ENCODE peak calls at places on chromosomes 6 and 20, in six cellular contexts. W, V, H, M, X and P are unnamed samples.

GRCh38 chr6:79762370-79762769 is 131.2 kb downstream of the SH3BGRL2 start:
- DNase-seq in W (peak), V (no peak), H (no peak), M (peak), X (no peak), P (no peak)

GRCh38 chr6:132512638-132513632 is at the start of gene STX7:
- DNase-seq in W (peak), V (peak), H (peak), M (peak), X (peak), P (peak)

GRCh38 chr6:157860505-157860991 is 37.5 kb downstream of the SNX9 start:
- DNase-seq in W (no peak), V (no peak), H (no peak), M (peak), X (no peak), P (no peak)

GRCh38 chr6:35091353-35092083 is 49.6 kb downstream of the TCP11 start:
- DNase-seq in W (no peak), V (no peak), H (no peak), M (no peak), X (no peak), P (no peak)

GRCh38 chr6:18424201-18424600 is 37.1 kb downstream of the RNF144B start:
- DNase-seq in W (no peak), V (no peak), H (no peak), M (no peak), X (no peak), P (no peak)

GRCh38 chr6:165884813-165885765 is 222.0 kb upstream of the PDE10A start:
- DNase-seq in W (peak), V (peak), H (peak), M (peak), X (peak), P (peak)

GRCh38 chr6:142943746-142944125 is 1.2 kb downstream of the HIVEP2 start:
- DNase-seq in W (peak), V (peak), H (no peak), M (peak), X (no peak), P (peak)

GRCh38 chr6:3919130-3919628 is 70.0 kb downstream of the FAM50B start:
- DNase-seq in W (no peak), V (no peak), H (peak), M (peak), X (no peak), P (no peak)

GRCh38 chr6:104284872-104285271 is 574.8 kb downstream of the HACE1 start:
- DNase-seq in W (no peak), V (no peak), H (no peak), M (no peak), X (no peak), P (no peak)

GRCh38 chr6:16766836-16767745 is 5.8 kb upstream of the ATXN1 start:
- DNase-seq in W (no peak), V (no peak), H (no peak), M (peak), X (no peak), P (no peak)

GRCh38 chr6:3518356-3518841 is 61.5 kb upstream of the SLC22A23 start:
- DNase-seq in W (peak), V (no peak), H (no peak), M (peak), X (no peak), P (no peak)

GRCh38 chr6:6866656-6867390 is 240.9 kb upstream of the RREB1 start:
- DNase-seq in W (no peak), V (no peak), H (no peak), M (no peak), X (no peak), P (no peak)

GRCh38 chr20:51553897-51554504 is 11.5 kb upstream of the NFATC2 start:
- DNase-seq in W (no peak), V (no peak), H (no peak), M (peak), X (no peak), P (no peak)

GRCh38 chr6:151651639-151652038 is 155.8 kb upstream of the ESR1 start:
- DNase-seq in W (no peak), V (no peak), H (no peak), M (no peak), X (no peak), P (no peak)

GRCh38 chr6:138334000-138334399 is 43.7 kb upstream of the SMIM28 start:
- DNase-seq in W (no peak), V (no peak), H (peak), M (no peak), X (no peak), P (no peak)

GRCh38 chr6:107491791-107492674 is 2.1 kb downstream of the SOBP start:
- DNase-seq in W (no peak), V (no peak), H (peak), M (peak), X (no peak), P (no peak)

GRCh38 chr6:53143710-53144109 is 4.9 kb downstream of the GCM1 start:
- DNase-seq in W (no peak), V (no peak), H (no peak), M (no peak), X (no peak), P (no peak)

GRCh38 chr6:51995214-51995735 is 92.1 kb downstream of the PKHD1 start:
- DNase-seq in W (no peak), V (no peak), H (no peak), M (no peak), X (no peak), P (no peak)

GRCh38 chr6:56096946-56097345 is 150.4 kb downstream of the COL21A1 start:
- DNase-seq in W (no peak), V (no peak), H (no peak), M (no peak), X (no peak), P (no peak)

GRCh38 chr6:159052720-159053119 is 7.9 kb upstream of the TAGAP start:
- DNase-seq in W (no peak), V (no peak), H (no peak), M (no peak), X (no peak), P (no peak)

GRCh38 chr20:58128635-58129625 is 99.5 kb downstream of the ANKRD60 start:
- DNase-seq in W (no peak), V (no peak), H (no peak), M (no peak), X (no peak), P (no peak)

GRCh38 chr20:19760371-19760721 is 2.3 kb downstream of the RIN2 start:
- DNase-seq in W (no peak), V (no peak), H (no peak), M (no peak), X (no peak), P (no peak)

GRCh38 chr20:61100489-61100888 is 151.6 kb upstream of the CDH4 start:
- DNase-seq in W (no peak), V (no peak), H (no peak), M (no peak), X (no peak), P (no peak)

GRCh38 chr6:5565976-5566375 is 304.7 kb downstream of the FARS2 start:
- DNase-seq in W (no peak), V (no peak), H (no peak), M (no peak), X (no peak), P (no peak)

GRCh38 chr6:105344971-105345370 is 57.9 kb downstream of the PREP start:
- DNase-seq in W (no peak), V (no peak), H (no peak), M (no peak), X (no peak), P (no peak)

GRCh38 chr20:32153156-32153665 is 43.7 kb downstream of the TM9SF4 start:
- DNase-seq in W (no peak), V (no peak), H (no peak), M (no peak), X (no peak), P (no peak)

GRCh38 chr6:52304917-52305316 is 20.4 kb upstream of the MCM3 start:
- DNase-seq in W (no peak), V (peak), H (no peak), M (peak), X (no peak), P (no peak)

GRCh38 chr6:1624848-1625341 is 15.2 kb downstream of the FOXC1 start:
- DNase-seq in W (no peak), V (no peak), H (no peak), M (no peak), X (no peak), P (no peak)

GRCh38 chr20:6407163-6407562 is 284.3 kb upstream of the FERMT1 start:
- DNase-seq in W (no peak), V (no peak), H (no peak), M (no peak), X (no peak), P (no peak)

GRCh38 chr20:6416371-6416770 is 293.5 kb upstream of the FERMT1 start:
- DNase-seq in W (no peak), V (no peak), H (no peak), M (no peak), X (no peak), P (no peak)

DNA sequence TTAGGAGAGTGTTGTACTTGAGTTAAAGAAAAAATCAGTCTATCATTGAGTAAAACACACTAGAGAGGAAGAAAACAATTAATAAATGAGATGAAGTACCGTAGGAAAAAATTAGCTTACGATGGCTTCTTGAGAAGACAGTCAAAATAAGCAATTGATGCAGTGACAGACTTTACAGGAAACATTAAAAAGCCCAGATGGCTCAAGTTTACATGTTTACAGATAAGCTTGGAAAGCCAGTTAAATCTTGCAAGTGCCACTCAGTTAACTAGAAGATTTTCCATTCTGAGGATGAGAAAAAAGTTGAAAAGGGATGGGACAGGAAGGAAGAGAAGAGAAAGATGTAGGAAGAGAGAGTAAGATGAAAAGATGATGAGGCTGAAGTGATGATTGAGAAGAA is 288.8 kb upstream of the FERMT1 start:
- DNase-seq in W (no peak), V (no peak), H (no peak), M (no peak), X (no peak), P (no peak)
- TF ChIP-seq CTCF in W (no peak), V (no peak), H (no peak), M (no peak), X (no peak), P (no peak)

DNA sequence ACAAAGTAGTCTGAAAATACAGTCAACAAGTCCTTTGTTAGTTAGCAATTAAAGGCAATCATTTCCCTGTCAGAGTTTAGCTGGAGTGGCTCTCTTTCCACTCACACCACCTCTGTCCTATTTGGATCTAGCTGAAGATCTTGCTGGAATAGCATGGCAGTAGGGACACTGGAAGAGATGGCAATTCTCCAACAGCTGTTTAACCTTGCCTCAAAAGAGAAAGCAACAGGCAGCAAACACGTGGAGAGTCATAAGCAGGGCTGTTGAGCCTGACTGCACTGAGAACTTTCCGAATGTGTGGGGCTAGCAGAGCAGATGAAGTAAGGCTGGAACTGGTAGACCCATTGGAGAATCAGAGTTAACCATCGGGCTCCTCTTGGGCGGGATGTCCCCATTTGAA is 38.0 kb upstream of the PRSS35 start:
- DNase-seq in W (no peak), V (no peak), H (no peak), M (peak), X (no peak), P (no peak)
- TF ChIP-seq CTCF in W (no peak), V (no peak), H (no peak), M (no peak), X (no peak), P (no peak)

DNA sequence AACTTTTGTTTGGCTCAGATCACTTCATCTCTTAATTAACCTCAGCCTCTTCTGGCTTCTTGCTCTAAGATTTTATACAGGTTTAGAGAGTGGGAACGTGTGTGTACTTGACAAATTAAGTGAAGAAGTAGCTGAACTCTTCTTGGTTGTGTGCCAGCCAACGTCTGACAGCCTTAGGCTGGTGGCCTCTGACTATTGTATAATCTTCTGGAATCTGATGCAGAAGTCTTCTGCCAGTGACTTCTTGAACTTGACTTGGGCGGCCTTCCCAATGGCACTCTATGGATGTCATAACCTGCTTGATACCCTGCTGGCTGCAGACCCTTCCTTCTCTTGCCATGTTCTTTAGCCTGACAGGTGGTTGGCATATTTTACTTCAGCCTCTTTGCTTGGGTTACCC is 660.5 kb downstream of the DOK5 start:
- DNase-seq in W (no peak), V (no peak), H (no peak), M (no peak), X (no peak), P (no peak)
- TF ChIP-seq CTCF in W (no peak), V (no peak), H (no peak), M (no peak), X (no peak), P (no peak)

DNA sequence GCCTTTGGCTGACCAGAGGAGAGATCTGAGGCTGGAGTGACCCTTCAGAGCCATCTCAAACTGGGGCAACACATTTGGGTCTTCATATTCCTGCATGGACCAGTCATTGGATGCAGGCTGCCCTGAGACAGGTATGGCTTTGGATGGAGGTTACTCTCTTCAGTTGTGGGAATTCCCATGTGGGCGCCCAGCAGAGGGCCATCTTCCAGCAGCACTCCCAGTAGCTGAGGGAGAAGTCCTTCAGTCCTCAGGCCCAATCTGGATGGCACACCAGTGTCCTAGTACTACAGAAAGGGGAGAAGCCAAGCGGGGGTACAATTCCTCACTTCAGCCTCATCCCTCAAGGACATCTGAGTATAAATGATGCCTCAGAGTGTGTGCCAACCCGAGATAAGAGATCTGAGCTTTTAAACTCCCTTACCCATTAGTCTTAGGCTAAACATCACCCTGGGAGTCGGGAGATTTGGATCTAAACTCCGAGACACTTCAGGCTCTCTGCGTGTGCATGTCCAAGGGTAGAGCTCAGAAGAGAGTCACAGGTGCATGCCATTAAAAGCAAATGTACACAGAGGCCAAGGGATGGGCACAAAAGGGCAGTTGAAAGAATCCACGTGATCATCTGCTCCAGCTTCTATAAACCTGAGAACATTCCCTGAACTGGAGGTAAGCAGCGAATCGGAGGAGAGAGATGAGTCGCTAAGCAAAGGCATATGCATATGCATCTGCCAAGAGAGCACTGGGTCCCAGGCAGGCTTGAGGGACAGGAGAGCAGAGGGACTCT is 204.6 kb downstream of the CD83 start:
- DNase-seq in W (peak), V (no peak), H (peak), M (peak), X (no peak), P (no peak)
- TF ChIP-seq CTCF in W (no peak), V (no peak), H (peak), M (peak), X (no peak), P (no peak)

GRCh38 chr6:33173228-33174180 is 18.8 kb downstream of the COL11A2 start:
- DNase-seq in W (no peak), V (no peak), H (no peak), M (no peak), X (no peak), P (no peak)
- TF ChIP-seq CTCF in W (no peak), V (no peak), H (no peak), M (no peak), X (no peak), P (no peak)

DNA sequence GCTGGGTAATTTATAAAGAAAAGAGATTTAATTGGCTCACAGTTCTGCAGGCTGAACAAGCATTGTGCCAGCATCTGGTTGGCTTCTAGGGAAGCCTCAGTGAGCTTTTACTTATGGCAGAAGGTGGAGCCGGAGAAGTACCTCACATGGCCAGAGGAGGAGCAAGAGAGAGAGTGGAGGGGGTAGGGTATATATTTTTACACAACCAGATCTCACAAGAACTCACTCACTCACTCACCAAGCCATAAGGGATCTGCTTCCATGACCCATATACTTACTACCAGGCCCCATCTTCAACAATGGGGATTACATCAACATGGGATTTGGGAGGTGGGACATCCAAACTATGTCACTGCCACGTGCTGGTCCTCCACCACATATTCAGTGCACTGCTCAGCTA is 152.6 kb upstream of the PRND start:
- DNase-seq in W (no peak), V (no peak), H (no peak), M (no peak), X (no peak), P (no peak)
- TF ChIP-seq CTCF in W (no peak), V (peak), H (no peak), M (peak), X (peak), P (peak)

DNA sequence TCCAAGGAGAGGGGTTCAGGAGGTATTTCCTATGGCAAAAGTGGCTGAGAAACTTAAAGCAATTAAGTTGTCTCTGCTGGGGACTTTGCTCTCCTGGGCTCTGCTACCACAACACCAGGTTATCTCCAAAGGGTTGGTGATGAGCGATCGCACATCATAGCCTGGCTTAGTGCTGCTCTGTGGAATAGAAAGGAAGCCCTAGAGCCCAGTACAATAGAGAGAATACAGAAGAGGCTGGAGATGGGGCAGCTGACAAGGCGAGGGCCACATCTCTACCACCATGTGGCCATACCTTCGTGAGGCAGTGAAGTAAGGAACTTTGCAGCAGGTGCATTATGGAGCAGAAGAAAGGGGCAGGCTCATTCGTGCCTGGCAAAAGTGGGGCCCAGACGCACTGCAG is 8.6 kb upstream of the TMC2 start:
- DNase-seq in W (no peak), V (no peak), H (no peak), M (no peak), X (no peak), P (no peak)
- TF ChIP-seq CTCF in W (no peak), V (no peak), H (no peak), M (no peak), X (no peak), P (no peak)